ENCODE peak calls at places on chromosomes 4 and X, in five cellular contexts. V, O, K, B and H are unnamed samples.
A peak's percentile ranks its signal among the peaks of the same experiment; 100 is the strongest.

GRCh38 chr4:146930673-146931072 is 15.0 kb downstream of the TTC29 start:
- DNase-seq in B (no peak), V (no peak), K (no peak), O (no peak), H (no peak)

GRCh38 chr4:38782452-38783108 is at the start of gene TLR10:
- DNase-seq in O (no peak), V (peak; percentile 26), B (peak; percentile 52), K (peak; percentile 54), H (peak; percentile 71)

GRCh38 chrX:17081969-17082368 is 135.5 kb downstream of the REPS2 start:
- DNase-seq in K (no peak), V (no peak), O (no peak), B (no peak), H (no peak)

GRCh38 chr4:5050520-5050955 is 742 bp upstream of the STK32B start:
- DNase-seq in K (peak; percentile 80), B (no peak), O (no peak), V (no peak), H (peak; percentile 75)

GRCh38 chr4:66681962-66682361 is 863.3 kb downstream of the CENPC start:
- DNase-seq in B (no peak), O (no peak), K (peak; percentile 32), V (no peak), H (no peak)

GRCh38 chr4:177485528-177485927 is 43.3 kb upstream of the AGA start:
- DNase-seq in O (no peak), V (no peak), K (peak; percentile 54), B (no peak), H (no peak)

GRCh38 chr4:112951362-112951962 is 98.0 kb upstream of the ANK2 start:
- DNase-seq in V (no peak), K (peak; percentile 10), B (no peak), O (no peak), H (peak; percentile 24)

GRCh38 chr4:98864560-98864959 is 64.4 kb downstream of the EIF4E start:
- DNase-seq in V (no peak), K (no peak), B (no peak), O (no peak), H (no peak)

GRCh38 chr4:81839347-81840042 is 367.8 kb upstream of the RASGEF1B start:
- DNase-seq in V (no peak), B (no peak), K (no peak), O (no peak), H (no peak)

GRCh38 chr4:150224896-150225591 is 146.8 kb downstream of the DCLK2 start:
- DNase-seq in K (peak; percentile 98), B (no peak), V (peak; percentile 99), O (no peak), H (no peak)

GRCh38 chrX:140439455-140439854 is 65.4 kb downstream of the SOX3 start:
- DNase-seq in O (no peak), V (no peak), B (no peak), K (no peak), H (no peak)

GRCh38 chr4:137676357-137676998 is 144.2 kb upstream of the PCDH18 start:
- DNase-seq in O (no peak), B (no peak), V (no peak), K (no peak), H (no peak)

GRCh38 chr4:62398318-62398717 is 1198.2 kb downstream of the ADGRL3 start:
- DNase-seq in O (no peak), V (no peak), B (no peak), K (no peak), H (no peak)

GRCh38 chrX:106917830-106918500 is 2.2 kb upstream of the CLDN2 start:
- DNase-seq in B (peak; percentile 6), O (peak; percentile 2), K (peak; percentile 70), V (no peak), H (no peak)

GRCh38 chr4:182927505-182927904 is 10.3 kb upstream of the DCTD start:
- DNase-seq in B (no peak), V (no peak), O (no peak), K (no peak), H (no peak)

GRCh38 chr4:73275318-73275654 is 16.7 kb upstream of the ANKRD17 start:
- DNase-seq in O (no peak), B (no peak), K (no peak), V (no peak), H (no peak)

GRCh38 chr4:175531405-175532091 is 280.5 kb downstream of the GPM6A start:
- DNase-seq in K (peak; percentile 93), V (peak; percentile 56), O (no peak), B (no peak), H (no peak)

GRCh38 chr4:18234108-18234507 is 212.6 kb upstream of the LCORL start:
- DNase-seq in K (no peak), V (no peak), O (no peak), B (no peak), H (peak; percentile 65)

GRCh38 chr4:156609421-156609820 is 362.2 kb downstream of the PDGFC start:
- DNase-seq in B (no peak), K (no peak), O (no peak), V (no peak), H (no peak)

GRCh38 chr4:184190711-184191110 is 27.0 kb downstream of the ENPP6 start:
- DNase-seq in V (no peak), B (no peak), O (no peak), K (no peak), H (no peak)